ENCODE peak calls at places on chromosomes 1 and 21, in ten cellular contexts. M, V, D, J, N, Z, F, C, L and A are unnamed samples.

GRCh38 chr1:232875536-232875935 is 70.3 kb downstream of the MAP10 start:
- DNase-seq in M (no peak), V (no peak), D (no peak), J (no peak), N (no peak), Z (no peak), F (no peak), C (no peak), L (no peak), A (no peak)

GRCh38 chr1:153548722-153549695 is at the start of gene S100A3:
- DNase-seq in M (peak), V (peak), D (peak), J (peak), N (peak), Z (no peak), F (no peak), C (no peak), L (no peak), A (peak)

GRCh38 chr1:11929849-11930248 is 3.6 kb upstream of the KIAA2013 start:
- DNase-seq in M (no peak), V (peak), D (no peak), J (peak), N (no peak), Z (no peak), F (peak), C (no peak), L (peak), A (peak)

GRCh38 chr1:44713321-44713781 is 17.6 kb downstream of the RNU5D-1 start:
- DNase-seq in M (no peak), V (no peak), D (no peak), J (no peak), N (no peak), Z (no peak), F (peak), C (no peak), L (no peak), A (peak)

GRCh38 chr1:44000266-44000665 is 8.9 kb downstream of the CCDC24 start:
- DNase-seq in M (no peak), V (no peak), D (no peak), J (no peak), N (no peak), Z (no peak), F (no peak), C (no peak), L (no peak), A (no peak)

GRCh38 chr1:201241716-201242115 is 41.6 kb upstream of the PKP1 start:
- DNase-seq in M (no peak), V (no peak), D (no peak), J (no peak), N (no peak), Z (no peak), F (no peak), C (no peak), L (no peak), A (no peak)

GRCh38 chr1:152457071-152457470 is 43.0 kb upstream of the CRNN start:
- DNase-seq in M (no peak), V (no peak), D (no peak), J (no peak), N (no peak), Z (no peak), F (no peak), C (no peak), L (no peak), A (no peak)

GRCh38 chr1:198099755-198100154 is 57.0 kb upstream of the NEK7 start:
- DNase-seq in M (no peak), V (no peak), D (no peak), J (no peak), N (no peak), Z (no peak), F (no peak), C (no peak), L (no peak), A (no peak)

GRCh38 chr1:223785808-223786207 is 59.9 kb downstream of the TP53BP2 start:
- DNase-seq in M (no peak), V (no peak), D (no peak), J (no peak), N (no peak), Z (no peak), F (no peak), C (no peak), L (no peak), A (no peak)

GRCh38 chr1:29786195-29786594 is 549.9 kb downstream of the PTPRU start:
- DNase-seq in M (no peak), V (no peak), D (no peak), J (no peak), N (peak), Z (no peak), F (no peak), C (no peak), L (no peak), A (no peak)

GRCh38 chr1:55362558-55362957 is 147.4 kb upstream of the USP24 start:
- DNase-seq in M (peak), V (no peak), D (no peak), J (no peak), N (no peak), Z (no peak), F (no peak), C (no peak), L (no peak), A (peak)

GRCh38 chr1:226371049-226371694 is 36.7 kb downstream of the PARP1 start:
- DNase-seq in M (no peak), V (no peak), D (no peak), J (no peak), N (no peak), Z (no peak), F (peak), C (no peak), L (no peak), A (no peak)

GRCh38 chr1:203520315-203520714 is 26.4 kb downstream of the OPTC start:
- DNase-seq in M (no peak), V (no peak), D (no peak), J (no peak), N (no peak), Z (no peak), F (no peak), C (no peak), L (no peak), A (no peak)

GRCh38 chr1:68431076-68431475 is 18.7 kb downstream of the RPE65 start:
- DNase-seq in M (no peak), V (no peak), D (no peak), J (no peak), N (no peak), Z (no peak), F (no peak), C (no peak), L (no peak), A (no peak)

GRCh38 chr1:21652101-21652936 is 16.8 kb downstream of the RAP1GAP start:
- DNase-seq in M (no peak), V (peak), D (no peak), J (no peak), N (no peak), Z (no peak), F (no peak), C (no peak), L (no peak), A (no peak)
- TF ChIP-seq CTCF in M (no peak), V (no peak), D (no peak), J (no peak), N (no peak), Z (no peak), F (no peak), C (no peak), L (no peak), A (no peak)

GRCh38 chr1:36612121-36612520 is 129.4 kb upstream of the CSF3R start:
- DNase-seq in M (no peak), V (no peak), D (no peak), J (no peak), N (no peak), Z (no peak), F (no peak), C (no peak), L (no peak), A (no peak)

GRCh38 chr1:36614571-36614970 is 131.9 kb upstream of the CSF3R start:
- DNase-seq in M (no peak), V (no peak), D (no peak), J (no peak), N (no peak), Z (no peak), F (no peak), C (no peak), L (no peak), A (no peak)

GRCh38 chr1:36609241-36610027 is 126.7 kb upstream of the CSF3R start:
- DNase-seq in M (no peak), V (peak), D (peak), J (no peak), N (no peak), Z (peak), F (peak), C (peak), L (no peak), A (peak)

GRCh38 chr1:36613721-36614120 is 131.0 kb upstream of the CSF3R start:
- DNase-seq in M (no peak), V (no peak), D (no peak), J (no peak), N (no peak), Z (no peak), F (no peak), C (no peak), L (no peak), A (no peak)

DNA sequence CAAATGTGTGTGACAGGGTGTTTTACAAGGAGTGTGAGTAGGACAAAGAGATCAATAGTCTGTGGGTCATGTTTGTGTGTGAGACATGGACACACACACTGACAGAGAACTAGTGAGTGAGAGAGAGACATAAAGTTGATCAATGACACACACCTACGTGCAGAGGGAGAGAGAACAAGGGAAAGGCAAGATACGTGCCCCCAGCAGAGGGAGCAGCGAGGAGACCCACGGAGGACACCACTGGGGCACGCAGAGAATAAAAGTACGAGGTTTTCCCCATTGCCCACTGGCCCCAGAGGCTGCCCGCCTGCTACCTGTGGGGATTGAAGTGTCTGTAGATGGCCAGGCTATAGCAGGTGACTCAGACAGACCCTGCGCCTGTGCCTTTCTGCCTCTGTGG is 130.2 kb upstream of the CSF3R start:
- DNase-seq in M (no peak), V (no peak), D (no peak), J (no peak), N (no peak), Z (no peak), F (no peak), C (peak), L (no peak), A (no peak)
- TF ChIP-seq CTCF in M (no peak), V (no peak), D (peak), J (no peak), N (no peak), Z (peak), F (peak), C (peak), L (no peak), A (no peak)

GRCh38 chr1:175750366-175751111 is 7.1 kb upstream of the TNR start:
- DNase-seq in M (no peak), V (no peak), D (no peak), J (peak), N (no peak), Z (no peak), F (no peak), C (no peak), L (no peak), A (no peak)

GRCh38 chr1:175749075-175749474 is 5.7 kb upstream of the TNR start:
- DNase-seq in M (no peak), V (peak), D (no peak), J (peak), N (no peak), Z (no peak), F (no peak), C (no peak), L (no peak), A (no peak)

GRCh38 chr1:175742790-175743459 is 470 bp downstream of the TNR start:
- DNase-seq in M (peak), V (no peak), D (peak), J (peak), N (no peak), Z (no peak), F (no peak), C (no peak), L (no peak), A (peak)

DNA sequence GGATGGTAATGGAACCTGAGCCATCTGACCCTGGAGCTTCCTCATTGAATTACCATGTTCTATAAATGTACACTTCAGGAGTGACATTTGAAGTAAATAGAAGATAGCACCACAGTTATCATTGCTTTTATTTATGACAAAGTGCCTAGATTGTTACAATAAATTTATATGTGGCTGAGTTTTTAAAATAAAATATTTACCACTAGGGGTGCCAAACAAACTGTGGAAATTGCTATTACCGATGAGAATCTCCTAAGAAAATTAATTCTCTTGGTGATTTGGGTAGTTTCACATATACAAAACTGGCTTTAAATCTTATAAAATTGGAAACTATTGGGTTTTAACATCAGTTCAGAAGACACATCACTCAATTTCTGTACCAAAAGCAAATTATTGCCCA is 1.4 kb upstream of the TNR start:
- DNase-seq in M (no peak), V (no peak), D (no peak), J (no peak), N (no peak), Z (no peak), F (no peak), C (no peak), L (no peak), A (no peak)
- TF ChIP-seq CTCF in M (no peak), V (peak), D (peak), J (no peak), N (no peak), Z (peak), F (peak), C (peak), L (no peak), A (peak)

GRCh38 chr21:41170442-41170841 is 2.5 kb downstream of the BACE2 start:
- DNase-seq in M (no peak), V (peak), D (peak), J (no peak), N (no peak), Z (no peak), F (peak), C (peak), L (no peak), A (peak)
- TF ChIP-seq CTCF in M (peak), V (no peak), D (peak), J (peak), N (peak), Z (peak), F (peak), C (peak), L (peak), A (peak)

GRCh38 chr1:26922901-26923300 is 1.4 kb downstream of the NUDC start:
- DNase-seq in M (no peak), V (peak), D (no peak), J (no peak), N (no peak), Z (no peak), F (no peak), C (no peak), L (no peak), A (no peak)
- TF ChIP-seq CTCF in M (no peak), V (no peak), D (no peak), J (no peak), N (no peak), Z (no peak), F (no peak), C (no peak), L (no peak), A (no peak)